ENCODE peak calls at places on chromosome 18, in ten cellular contexts. Q, C, L, H, Z, I, J, X, P and Y are unnamed samples.

GRCh38 chr18:50441518-50441917 is 66.7 kb downstream of the SKA1 start:
- DNase-seq in L (no peak), P (no peak), H (no peak), J (no peak), Q (no peak), Z (no peak), C (no peak), X (no peak), I (no peak), Y (no peak)

GRCh38 chr18:5073026-5073944 is 123.8 kb downstream of the AKAIN1 start:
- DNase-seq in J (no peak), P (peak), Q (peak), Z (peak), I (no peak), X (no peak), C (no peak), L (no peak), H (no peak), Y (no peak)

GRCh38 chr18:28588884-28589549 is 412.1 kb upstream of the CDH2 start:
- DNase-seq in I (no peak), Q (no peak), Z (peak), J (no peak), C (no peak), X (no peak), P (no peak), H (no peak), L (no peak), Y (no peak)

GRCh38 chr18:435940-436339 is 64.6 kb downstream of the COLEC12 start:
- DNase-seq in P (no peak), Z (peak), I (no peak), Q (no peak), C (no peak), L (no peak), X (no peak), J (no peak), H (no peak), Y (no peak)

GRCh38 chr18:57819671-57820460 is 16.8 kb upstream of the ATP8B1 start:
- DNase-seq in C (no peak), I (peak), J (peak), H (no peak), Q (peak), Z (peak), L (no peak), X (peak), P (peak), Y (no peak)

GRCh38 chr18:44731866-44732555 is 51.3 kb downstream of the SETBP1 start:
- DNase-seq in H (no peak), P (no peak), J (no peak), Q (no peak), L (no peak), Z (peak), X (no peak), I (no peak), C (no peak), Y (no peak)

GRCh38 chr18:79763407-79763806 is 34.3 kb upstream of the KCNG2 start:
- DNase-seq in Z (no peak), J (no peak), H (no peak), I (no peak), Q (no peak), X (no peak), C (no peak), L (peak), P (no peak), Y (no peak)

GRCh38 chr18:54777118-54777791 is 51.0 kb upstream of the RAB27B start:
- DNase-seq in Z (no peak), H (no peak), L (no peak), X (no peak), I (no peak), P (no peak), J (no peak), Q (no peak), C (no peak), Y (no peak)

GRCh38 chr18:59232309-59233016 is 12.5 kb downstream of the GRP start:
- DNase-seq in L (no peak), H (no peak), X (no peak), Z (no peak), Q (no peak), J (no peak), I (no peak), P (no peak), C (no peak), Y (no peak)

GRCh38 chr18:58668897-58669296 is 2.4 kb upstream of the MALT1 start:
- DNase-seq in J (no peak), L (no peak), H (no peak), X (no peak), Q (peak), C (no peak), P (no peak), Z (peak), I (no peak), Y (no peak)

GRCh38 chr18:61402761-61403160 is 69.5 kb downstream of the CDH20 start:
- DNase-seq in H (no peak), Q (no peak), I (no peak), X (no peak), C (no peak), J (no peak), L (no peak), P (no peak), Z (no peak), Y (no peak)

GRCh38 chr18:32018331-32019250 is at the start of gene RNF125:
- DNase-seq in J (peak), X (peak), H (peak), P (peak), I (peak), Q (peak), Z (peak), L (peak), C (peak), Y (no peak)

GRCh38 chr18:32021756-32022564 is 3.3 kb downstream of the RNF125 start:
- DNase-seq in Z (no peak), L (no peak), C (no peak), H (no peak), X (no peak), I (no peak), Q (no peak), P (no peak), J (no peak), Y (no peak)

GRCh38 chr18:32019251-32019943 is 772 bp downstream of the RNF125 start:
- DNase-seq in Z (no peak), L (peak), C (peak), H (no peak), P (no peak), J (peak), X (peak), Q (peak), I (peak), Y (no peak)
- TF ChIP-seq CTCF in Z (no peak), L (no peak), C (no peak), H (no peak), P (no peak), J (no peak), X (no peak), Q (no peak), I (no peak), Y (no peak)

GRCh38 chr18:25351280-25351772 is 640 bp downstream of the ZNF521 start:
- DNase-seq in Z (peak), H (no peak), J (no peak), P (no peak), C (peak), X (peak), L (no peak), I (no peak), Q (no peak), Y (no peak)

GRCh38 chr18:25348361-25349130 is 3.4 kb downstream of the ZNF521 start:
- DNase-seq in C (no peak), X (no peak), P (no peak), I (no peak), J (no peak), H (no peak), Q (no peak), Z (no peak), L (no peak), Y (no peak)

GRCh38 chr18:25350561-25351201 is 1.3 kb downstream of the ZNF521 start:
- DNase-seq in X (peak), L (peak), C (peak), H (no peak), I (peak), Q (no peak), P (no peak), Z (peak), J (no peak), Y (no peak)

GRCh38 chr18:25349926-25350560 is 1.9 kb downstream of the ZNF521 start:
- DNase-seq in P (no peak), L (peak), X (peak), J (no peak), H (no peak), I (no peak), Q (no peak), C (peak), Z (peak), Y (no peak)

GRCh38 chr18:25349131-25349925 is 2.6 kb downstream of the ZNF521 start:
- DNase-seq in Q (no peak), X (peak), I (peak), H (no peak), C (peak), P (no peak), J (no peak), Z (peak), L (peak), Y (no peak)
- TF ChIP-seq POLR2A in Q (no peak), X (peak), I (no peak), H (no peak), C (no peak), P (no peak), J (no peak), Z (no peak), L (no peak), Y (no peak)

GRCh38 chr18:21284540-21284939 is 42.5 kb downstream of the GREB1L start:
- DNase-seq in J (no peak), Q (no peak), X (no peak), I (no peak), H (no peak), P (no peak), C (no peak), Z (no peak), L (no peak), Y (no peak)
- TF ChIP-seq CTCF in J (no peak), Q (no peak), X (no peak), I (no peak), H (no peak), P (no peak), C (no peak), Z (no peak), L (no peak), Y (no peak)

GRCh38 chr18:46332956-46333355 is 228.8 kb downstream of the HAUS1 start:
- DNase-seq in Q (no peak), X (peak), H (no peak), L (peak), P (no peak), I (no peak), C (no peak), Z (no peak), J (no peak), Y (no peak)
- TF ChIP-seq POLR2A in Q (no peak), X (no peak), H (no peak), L (no peak), P (no peak), I (no peak), C (no peak), Z (no peak), J (no peak), Y (no peak)

GRCh38 chr18:27005589-27005988 is 140.1 kb upstream of the AQP4 start:
- DNase-seq in J (no peak), I (no peak), L (no peak), Z (no peak), H (no peak), P (no peak), Q (peak), C (no peak), X (no peak), Y (no peak)
- TF ChIP-seq CTCF in J (no peak), I (no peak), L (no peak), Z (no peak), H (peak), P (no peak), Q (no peak), C (no peak), X (no peak), Y (no peak)

GRCh38 chr18:12309683-12310198 is 1.7 kb downstream of the TUBB6 start:
- DNase-seq in Q (no peak), X (no peak), C (no peak), P (no peak), H (no peak), Z (no peak), L (no peak), J (no peak), I (no peak), Y (peak)
- TF ChIP-seq POLR2A in Q (no peak), X (no peak), C (no peak), P (no peak), H (no peak), Z (peak), L (no peak), J (no peak), I (no peak), Y (no peak)

DNA sequence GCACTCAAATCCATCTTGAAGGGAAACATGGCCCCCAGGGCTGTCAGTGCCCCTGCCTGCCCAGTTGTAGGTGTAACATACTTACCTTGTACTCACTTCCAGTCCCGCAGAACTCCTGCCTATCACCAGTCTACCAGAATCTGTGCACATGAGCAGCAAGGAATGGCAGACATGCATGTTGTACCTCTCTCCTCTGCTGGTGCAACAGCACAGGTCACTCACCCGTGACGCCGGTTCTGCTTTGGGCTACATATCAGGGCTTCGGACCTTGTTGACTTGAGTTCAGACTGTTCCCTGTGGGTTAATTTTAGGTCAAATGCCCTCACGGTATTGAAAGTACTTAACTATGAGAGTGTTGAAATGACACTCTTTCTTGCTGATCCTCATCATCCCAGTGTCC is 215.7 kb downstream of the TPGS2 start:
- DNase-seq in P (no peak), Q (no peak), J (no peak), I (peak), L (no peak), Z (no peak), H (no peak), X (peak), C (no peak), Y (no peak)
- TF ChIP-seq CTCF in P (no peak), Q (no peak), J (no peak), I (no peak), L (no peak), Z (no peak), H (no peak), X (no peak), C (no peak), Y (no peak)

GRCh38 chr18:22180722-22181121 is 11.3 kb downstream of the GATA6 start:
- DNase-seq in J (no peak), C (no peak), L (no peak), Z (no peak), P (no peak), X (no peak), H (no peak), I (no peak), Q (no peak), Y (no peak)

GRCh38 chr18:22176622-22177495 is 7.5 kb downstream of the GATA6 start:
- DNase-seq in Q (no peak), Z (no peak), L (no peak), P (no peak), J (no peak), H (no peak), X (no peak), I (no peak), C (peak), Y (no peak)

GRCh38 chr18:22177496-22177866 is 8.1 kb downstream of the GATA6 start:
- DNase-seq in Q (no peak), I (no peak), X (no peak), Z (no peak), C (no peak), H (no peak), L (no peak), J (no peak), P (no peak), Y (no peak)

GRCh38 chr18:22179631-22180030 is 10.2 kb downstream of the GATA6 start:
- DNase-seq in H (no peak), C (no peak), L (no peak), P (no peak), Z (no peak), Q (no peak), X (no peak), I (no peak), J (no peak), Y (no peak)

DNA sequence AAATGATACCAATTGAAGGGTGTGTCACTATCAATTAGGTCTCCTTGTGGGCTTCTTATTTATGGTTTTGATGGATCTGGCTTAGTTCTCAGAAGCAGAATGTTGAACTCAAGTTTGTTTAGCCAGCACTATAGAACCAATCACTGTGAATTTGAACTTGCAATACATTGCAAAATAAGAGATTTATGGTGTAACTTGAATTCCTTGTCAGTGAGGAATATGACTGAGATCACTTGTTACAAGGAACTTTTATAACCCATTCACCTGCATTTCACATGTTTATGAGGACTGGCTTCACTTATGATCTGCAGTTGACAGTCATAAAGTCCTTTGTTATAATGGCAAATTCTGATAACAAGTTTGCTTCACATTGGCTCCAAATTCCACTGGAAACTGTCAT is 9.8 kb downstream of the GATA6 start:
- DNase-seq in P (no peak), C (no peak), J (no peak), Z (no peak), I (no peak), L (no peak), H (no peak), Q (no peak), X (no peak), Y (no peak)
- TF ChIP-seq POLR2A in P (no peak), C (no peak), J (no peak), Z (no peak), I (no peak), L (no peak), H (no peak), Q (no peak), X (no peak), Y (no peak)